ENCODE peak calls at places on chromosomes 3 and 15, in nine cellular contexts. Q is sigmoid colon, Z is GM12892, X is esophagus muscularis mucosa, M is prostate gland, L is HepG2, W is stomach, F is upper lobe of left lung, D is HCT116. R is an unnamed sample.

GRCh38 chr15:39453500-39454073 is 127.3 kb upstream of the THBS1 start:
- DNase-seq in F (peak; percentile 38), Z (no peak), L (no peak), D (no peak), Q (no peak), M (no peak), X (no peak), W (no peak), R (peak; percentile 14)

GRCh38 chr3:138974467-138974866 is 27.4 kb downstream of the FOXL2NB start:
- DNase-seq in X (no peak), Q (no peak), M (no peak), W (no peak), Z (no peak), D (no peak), F (no peak), L (no peak), R (no peak)

GRCh38 chr3:150349314-150350097 is 58.6 kb upstream of the TSC22D2 start:
- DNase-seq in F (peak; percentile 58), X (no peak), M (no peak), Q (peak; percentile 70), L (no peak), Z (no peak), W (no peak), D (no peak), R (no peak)

GRCh38 chr15:92121047-92121446 is 267.5 kb downstream of the SLCO3A1 start:
- DNase-seq in Z (no peak), X (no peak), Q (no peak), M (no peak), D (no peak), F (no peak), W (no peak), L (no peak), R (no peak)

GRCh38 chr3:1535361-1535760 is 442.5 kb downstream of the CNTN6 start:
- DNase-seq in W (no peak), D (no peak), Q (no peak), F (no peak), X (no peak), L (no peak), M (no peak), Z (no peak), R (no peak)

GRCh38 chr15:89912674-89913396 is at the start of gene ARPIN:
- DNase-seq in W (peak; percentile 65), Z (no peak), F (peak; percentile 54), X (no peak), L (peak; percentile 16), D (no peak), M (peak; percentile 37), Q (peak; percentile 82), R (peak; percentile 50)

GRCh38 chr3:190384241-190384863 is 3.6 kb upstream of the CLDN16 start:
- DNase-seq in Z (no peak), D (peak; percentile 87), W (peak; percentile 49), M (peak; percentile 53), L (peak; percentile 83), X (no peak), Q (no peak), F (peak; percentile 68), R (peak; percentile 5)

GRCh38 chr15:90184786-90185704 is 16.1 kb upstream of the SEMA4B start:
- DNase-seq in X (no peak), Q (peak; percentile 85), W (peak; percentile 74), Z (peak; percentile 78), F (peak; percentile 79), M (peak; percentile 70), L (peak; percentile 54), D (no peak), R (peak; percentile 78)

GRCh38 chr15:99059010-99059981 is 45.6 kb upstream of the SYNM start:
- DNase-seq in W (peak; percentile 67), F (peak; percentile 67), Z (peak; percentile 69), D (peak; percentile 6), M (peak; percentile 49), L (peak; percentile 65), Q (peak; percentile 96), X (peak; percentile 96), R (peak; percentile 79)
- TF ChIP-seq POLR2A in W (no peak), F (no peak), Z (no peak), D (no peak), M (no peak), L (no peak), Q (no peak), X (no peak), R (no peak)

GRCh38 chr3:29557186-29557585 is 276.3 kb downstream of the RBMS3 start:
- DNase-seq in Z (no peak), Q (no peak), W (no peak), M (no peak), F (no peak), L (no peak), X (no peak), D (no peak), R (no peak)

GRCh38 chr3:29552036-29552435 is 271.2 kb downstream of the RBMS3 start:
- DNase-seq in D (no peak), M (no peak), L (no peak), Z (no peak), F (no peak), W (no peak), X (no peak), Q (no peak), R (no peak)

GRCh38 chr3:29554584-29554983 is 273.7 kb downstream of the RBMS3 start:
- DNase-seq in Q (no peak), W (no peak), Z (no peak), F (no peak), L (no peak), X (no peak), D (no peak), M (no peak), R (no peak)

GRCh38 chr3:29557825-29558224 is 277.0 kb downstream of the RBMS3 start:
- DNase-seq in Q (no peak), M (no peak), Z (no peak), W (no peak), D (no peak), F (no peak), X (no peak), L (no peak), R (no peak)

DNA sequence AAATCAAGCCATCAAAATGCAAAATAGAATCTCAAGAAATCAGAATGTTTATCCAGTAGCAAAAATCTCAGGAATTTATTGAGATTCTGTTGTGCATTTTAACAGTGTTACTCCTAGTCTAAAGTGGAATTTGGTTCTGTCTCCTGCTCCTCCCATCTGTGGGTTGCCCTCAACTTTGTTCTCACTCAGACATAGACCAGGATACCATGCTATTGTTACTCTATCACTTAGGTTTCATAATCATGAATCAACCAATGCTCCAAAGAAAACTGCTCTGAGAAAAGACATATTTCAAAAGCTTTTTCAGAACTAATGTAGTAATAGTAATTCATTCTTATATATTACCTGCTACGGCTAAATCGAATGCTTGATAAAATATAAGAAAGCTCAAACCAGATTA is 274.7 kb downstream of the RBMS3 start:
- DNase-seq in M (no peak), L (no peak), D (no peak), F (no peak), X (no peak), W (no peak), Z (no peak), Q (no peak), R (no peak)
- TF ChIP-seq POLR2AphosphoS5 in M (no peak), L (no peak), D (no peak), F (no peak), X (no peak), W (no peak), Z (no peak), Q (no peak), R (no peak)

GRCh38 chr3:157125101-157125500 is 34.8 kb downstream of the CCNL1 start:
- DNase-seq in Q (no peak), W (no peak), Z (no peak), M (no peak), F (no peak), X (no peak), L (no peak), D (no peak), R (no peak)

GRCh38 chr3:157128771-157129671 is 30.9 kb downstream of the CCNL1 start:
- DNase-seq in L (peak; percentile 40), D (peak; percentile 22), W (peak; percentile 75), Z (no peak), Q (no peak), X (peak; percentile 91), M (peak; percentile 65), F (no peak), R (no peak)

GRCh38 chr3:157127831-157128767 is 31.8 kb downstream of the CCNL1 start:
- DNase-seq in F (peak; percentile 60), W (peak; percentile 37), X (peak; percentile 91), M (no peak), Z (no peak), Q (peak; percentile 69), L (peak; percentile 78), D (peak; percentile 75), R (no peak)

GRCh38 chr3:157126365-157126764 is 33.6 kb downstream of the CCNL1 start:
- DNase-seq in D (no peak), F (no peak), X (peak; percentile 21), L (no peak), M (no peak), Z (no peak), W (no peak), Q (no peak), R (no peak)

DNA sequence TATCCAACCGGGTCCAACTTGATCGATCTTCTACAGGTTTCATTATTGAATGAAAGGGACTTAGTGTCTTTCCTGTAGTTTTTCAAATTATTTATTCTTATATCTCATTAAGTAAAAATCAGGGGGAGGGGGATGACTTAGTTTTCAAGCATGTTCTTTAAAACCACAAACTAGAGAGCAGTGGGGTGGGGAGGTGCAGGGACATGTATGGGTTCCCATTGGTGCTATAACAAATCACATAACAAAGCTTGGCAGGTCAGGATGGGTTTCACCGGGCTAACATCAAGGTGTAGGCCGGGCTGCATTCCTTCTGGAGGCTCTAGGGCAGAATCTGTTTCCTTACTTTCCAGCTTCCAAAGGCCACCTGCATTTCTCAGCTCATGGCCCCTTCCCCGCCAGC is 32.7 kb downstream of the CCNL1 start:
- DNase-seq in Q (no peak), Z (no peak), W (no peak), L (no peak), F (no peak), X (peak; percentile 42), D (no peak), M (no peak), R (no peak)
- TF ChIP-seq POLR2A in Q (no peak), Z (no peak), W (no peak), L (no peak), F (no peak), X (no peak), D (no peak), M (no peak), R (no peak)

GRCh38 chr3:45997942-45998341 is 2.3 kb upstream of the FYCO1 start:
- DNase-seq in W (no peak), L (no peak), M (no peak), F (no peak), D (no peak), X (no peak), Q (no peak), Z (no peak), R (no peak)

GRCh38 chr3:45994661-45995369 is 809 bp downstream of the FYCO1 start:
- DNase-seq in W (no peak), D (no peak), F (peak; percentile 49), L (peak; percentile 7), X (no peak), Z (peak; percentile 36), Q (peak; percentile 67), M (no peak), R (no peak)

GRCh38 chr3:45992820-45993219 is 2.8 kb downstream of the FYCO1 start:
- DNase-seq in F (no peak), X (no peak), Z (no peak), Q (no peak), M (no peak), L (no peak), W (no peak), D (no peak), R (no peak)

GRCh38 chr3:45993421-45994027 is 2.1 kb downstream of the FYCO1 start:
- DNase-seq in F (no peak), Q (no peak), W (no peak), Z (no peak), M (no peak), L (no peak), D (no peak), X (no peak), R (no peak)

DNA sequence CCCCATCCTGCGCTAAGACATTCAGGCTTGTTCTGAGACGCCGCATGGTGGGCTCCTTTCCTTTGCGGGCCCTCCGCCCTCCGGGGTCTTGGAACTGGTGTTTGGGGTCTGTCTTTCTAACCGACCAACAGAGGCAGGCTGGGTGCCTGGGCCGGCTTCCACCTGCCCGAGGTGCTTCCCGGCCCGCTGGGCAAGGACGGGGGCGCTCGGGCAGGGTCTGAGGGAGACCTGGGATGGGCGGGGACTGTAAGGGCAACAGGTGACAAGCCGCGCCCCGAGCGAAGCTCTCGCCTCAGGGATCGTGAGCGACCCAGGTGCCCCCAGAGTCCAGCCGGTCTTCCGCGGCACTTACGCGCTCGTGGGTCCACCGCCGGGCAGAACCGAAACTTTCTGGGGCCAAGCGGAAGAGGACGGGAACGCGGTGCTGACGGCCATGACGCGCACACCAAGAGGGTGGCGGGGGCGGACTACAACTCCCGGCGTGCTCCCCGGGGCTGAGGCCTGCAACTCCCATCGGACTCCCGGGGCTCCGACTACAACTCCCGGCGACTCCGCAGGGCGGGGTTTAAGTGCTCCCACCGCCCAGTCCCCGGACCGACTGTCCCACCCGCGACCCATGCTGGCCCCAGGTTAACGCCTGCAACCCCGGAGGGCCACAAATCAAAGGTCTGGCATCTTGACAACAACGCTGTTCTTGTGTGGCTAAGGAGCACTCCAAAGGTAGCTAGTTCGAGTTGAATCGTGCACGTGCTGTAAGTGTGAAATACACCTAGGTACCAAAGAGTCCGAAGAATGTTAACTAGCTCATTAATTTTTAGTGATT is at the start of gene FYCO1:
- DNase-seq in F (peak; percentile 98), Z (peak; percentile 95), D (peak; percentile 76), Q (peak; percentile 97), L (peak; percentile 78), X (peak; percentile 98), M (peak; percentile 93), W (peak; percentile 94), R (peak; percentile 92)
- TF ChIP-seq POLR2AphosphoS5 in F (peak; percentile 92), Z (peak; percentile 40), D (peak; percentile 77), Q (peak; percentile 92), L (peak; percentile 77), X (peak; percentile 90), M (peak; percentile 80), W (peak; percentile 50), R (no peak)

R was measured in GM12891.